ENCODE peak calls at places on chromosomes 5 and 9, in ten cellular contexts. One of them, this sample, is unnamed.

GRCh38 chr5:66642538-66642937 is 46.3 kb downstream of the MAST4 start:
- DNase-seq in T1000: no peak
- DNase-seq in SHP77: peak; percentile 83
- DNase-seq in foreskin fibroblast: no peak
- DNase-seq in stimulated activated CD4-positive, alpha-beta T cell treated with anti-CD3 and anti-CD28 coated beads, Interleukin-15, amount 100 ng/mL, for 24 hours: no peak
- DNase-seq in caudate nucleus: no peak
- DNase-seq in BJ: no peak
- DNase-seq in choroid plexus epithelial cell: no peak
- DNase-seq in A172: no peak
- DNase-seq in fibroblast of lung: no peak
- DNase-seq in this sample: no peak

GRCh38 chr5:172733179-172733973 is 37.6 kb downstream of the DUSP1 start:
- DNase-seq in T1000: peak; percentile 71
- DNase-seq in SHP77: no peak
- DNase-seq in foreskin fibroblast: peak; percentile 99
- DNase-seq in stimulated activated CD4-positive, alpha-beta T cell treated with anti-CD3 and anti-CD28 coated beads, Interleukin-15, amount 100 ng/mL, for 24 hours: no peak
- DNase-seq in caudate nucleus: no peak
- DNase-seq in BJ: peak; percentile 99
- DNase-seq in choroid plexus epithelial cell: peak; percentile 99
- DNase-seq in A172: peak; percentile 96
- DNase-seq in fibroblast of lung: peak; percentile 94
- DNase-seq in this sample: peak; percentile 99

GRCh38 chr5:151895660-151896040 is 29.0 kb downstream of the GLRA1 start:
- DNase-seq in T1000: no peak
- DNase-seq in SHP77: no peak
- DNase-seq in foreskin fibroblast: no peak
- DNase-seq in stimulated activated CD4-positive, alpha-beta T cell treated with anti-CD3 and anti-CD28 coated beads, Interleukin-15, amount 100 ng/mL, for 24 hours: no peak
- DNase-seq in caudate nucleus: no peak
- DNase-seq in BJ: no peak
- DNase-seq in choroid plexus epithelial cell: no peak
- DNase-seq in A172: peak; percentile 77
- DNase-seq in fibroblast of lung: no peak
- DNase-seq in this sample: peak; percentile 1

GRCh38 chr9:110626109-110626829 is 42.3 kb upstream of the MUSK start:
- DNase-seq in T1000: peak; percentile 70
- DNase-seq in SHP77: no peak
- DNase-seq in foreskin fibroblast: peak; percentile 81
- DNase-seq in stimulated activated CD4-positive, alpha-beta T cell treated with anti-CD3 and anti-CD28 coated beads, Interleukin-15, amount 100 ng/mL, for 24 hours: peak; percentile 33
- DNase-seq in caudate nucleus: no peak
- DNase-seq in BJ: peak; percentile 59
- DNase-seq in choroid plexus epithelial cell: peak; percentile 96
- DNase-seq in A172: peak; percentile 41
- DNase-seq in fibroblast of lung: peak; percentile 79
- DNase-seq in this sample: peak; percentile 93

GRCh38 chr9:114745108-114745848 is 60.6 kb downstream of the TNFSF15 start:
- DNase-seq in T1000: no peak
- DNase-seq in SHP77: no peak
- DNase-seq in foreskin fibroblast: peak; percentile 61
- DNase-seq in stimulated activated CD4-positive, alpha-beta T cell treated with anti-CD3 and anti-CD28 coated beads, Interleukin-15, amount 100 ng/mL, for 24 hours: no peak
- DNase-seq in caudate nucleus: no peak
- DNase-seq in BJ: no peak
- DNase-seq in choroid plexus epithelial cell: no peak
- DNase-seq in A172: no peak
- DNase-seq in fibroblast of lung: peak; percentile 66
- DNase-seq in this sample: no peak

GRCh38 chr9:89593776-89594427 is 10.9 kb upstream of the GADD45G start:
- DNase-seq in T1000: no peak
- DNase-seq in SHP77: peak; percentile 64
- DNase-seq in foreskin fibroblast: peak; percentile 22
- DNase-seq in stimulated activated CD4-positive, alpha-beta T cell treated with anti-CD3 and anti-CD28 coated beads, Interleukin-15, amount 100 ng/mL, for 24 hours: peak; percentile 81
- DNase-seq in caudate nucleus: no peak
- DNase-seq in BJ: no peak
- DNase-seq in choroid plexus epithelial cell: peak; percentile 69
- DNase-seq in A172: peak; percentile 55
- DNase-seq in fibroblast of lung: no peak
- DNase-seq in this sample: peak; percentile 27

GRCh38 chr9:133705576-133705975 is 32.6 kb downstream of the SARDH start:
- DNase-seq in T1000: no peak
- DNase-seq in SHP77: no peak
- DNase-seq in foreskin fibroblast: no peak
- DNase-seq in stimulated activated CD4-positive, alpha-beta T cell treated with anti-CD3 and anti-CD28 coated beads, Interleukin-15, amount 100 ng/mL, for 24 hours: no peak
- DNase-seq in caudate nucleus: no peak
- DNase-seq in BJ: no peak
- DNase-seq in choroid plexus epithelial cell: no peak
- DNase-seq in A172: no peak
- DNase-seq in fibroblast of lung: no peak
- DNase-seq in this sample: no peak

GRCh38 chr9:14423816-14424261 is 109.9 kb upstream of the NFIB start:
- DNase-seq in T1000: no peak
- DNase-seq in SHP77: no peak
- DNase-seq in foreskin fibroblast: peak; percentile 87
- DNase-seq in stimulated activated CD4-positive, alpha-beta T cell treated with anti-CD3 and anti-CD28 coated beads, Interleukin-15, amount 100 ng/mL, for 24 hours: no peak
- DNase-seq in caudate nucleus: no peak
- DNase-seq in BJ: no peak
- DNase-seq in choroid plexus epithelial cell: peak; percentile 74
- DNase-seq in A172: peak; percentile 69
- DNase-seq in fibroblast of lung: peak; percentile 86
- DNase-seq in this sample: peak; percentile 87

GRCh38 chr5:106827061-106827460 is 843.7 kb downstream of the EFNA5 start:
- DNase-seq in T1000: no peak
- DNase-seq in SHP77: no peak
- DNase-seq in foreskin fibroblast: peak; percentile 83
- DNase-seq in stimulated activated CD4-positive, alpha-beta T cell treated with anti-CD3 and anti-CD28 coated beads, Interleukin-15, amount 100 ng/mL, for 24 hours: no peak
- DNase-seq in caudate nucleus: no peak
- DNase-seq in BJ: no peak
- DNase-seq in choroid plexus epithelial cell: peak; percentile 28
- DNase-seq in A172: no peak
- DNase-seq in fibroblast of lung: no peak
- DNase-seq in this sample: no peak

GRCh38 chr5:157312492-157312891 is 46.6 kb downstream of the CYFIP2 start:
- DNase-seq in T1000: no peak
- DNase-seq in SHP77: peak; percentile 57
- DNase-seq in foreskin fibroblast: peak; percentile 87
- DNase-seq in stimulated activated CD4-positive, alpha-beta T cell treated with anti-CD3 and anti-CD28 coated beads, Interleukin-15, amount 100 ng/mL, for 24 hours: peak; percentile 77
- DNase-seq in caudate nucleus: peak; percentile 5
- DNase-seq in BJ: no peak
- DNase-seq in choroid plexus epithelial cell: peak; percentile 72
- DNase-seq in A172: peak; percentile 48
- DNase-seq in fibroblast of lung: peak; percentile 53
- DNase-seq in this sample: peak; percentile 64

This sample was measured in fibroblast of villous mesenchyme.